ENCODE peak calls at places on chromosome 1, in nine cellular contexts. R is SK-N-SH, A is HCT116, N is A549, O is GM23338, U is Panc1, H is K562, T is HepG2, I is GM12878. V is an unnamed sample.

GRCh38 chr1:23385119-23385621 is 15.5 kb upstream of the ZNF436 start:
- DNase-seq in R (no peak), A (no peak), N (no peak), O (no peak), U (no peak), H (no peak), T (no peak), I (no peak), V (no peak)

GRCh38 chr1:22976461-22977243 is 4.0 kb upstream of the LACTBL1 start:
- DNase-seq in R (peak), A (peak), N (peak), O (peak), U (peak), H (peak), T (peak), I (peak), V (peak)

GRCh38 chr1:203442821-203443220 is 32.8 kb upstream of the PRELP start:
- DNase-seq in R (no peak), A (no peak), N (no peak), O (no peak), U (no peak), H (no peak), T (no peak), I (no peak), V (no peak)

GRCh38 chr1:20663365-20663764 is 2.2 kb upstream of the DDOST start:
- DNase-seq in R (no peak), A (no peak), N (no peak), O (peak), U (no peak), H (peak), T (no peak), I (no peak), V (no peak)

GRCh38 chr1:64183380-64183984 is 19.9 kb upstream of the UBE2U start:
- DNase-seq in R (peak), A (no peak), N (no peak), O (peak), U (no peak), H (no peak), T (no peak), I (no peak), V (no peak)

GRCh38 chr1:154608522-154609294 is 722 bp upstream of the ADAR start:
- DNase-seq in R (peak), A (no peak), N (peak), O (peak), U (no peak), H (peak), T (peak), I (no peak), V (no peak)

GRCh38 chr1:154862927-154863701 is 7.0 kb downstream of the KCNN3 start:
- DNase-seq in R (no peak), A (no peak), N (no peak), O (peak), U (no peak), H (no peak), T (no peak), I (no peak), V (no peak)

GRCh38 chr1:205534444-205534985 is 30.0 kb downstream of the CDK18 start:
- DNase-seq in R (no peak), A (no peak), N (no peak), O (no peak), U (no peak), H (no peak), T (no peak), I (no peak), V (no peak)

GRCh38 chr1:172656576-172656975 is 2.3 kb upstream of the FASLG start:
- DNase-seq in R (no peak), A (no peak), N (no peak), O (no peak), U (no peak), H (no peak), T (no peak), I (no peak), V (no peak)

GRCh38 chr1:35188578-35189392 is 4.2 kb downstream of the SFPQ start:
- DNase-seq in R (no peak), A (no peak), N (no peak), O (no peak), U (no peak), H (no peak), T (peak), I (no peak), V (no peak)

GRCh38 chr1:114756009-114756892 is 1.5 kb downstream of the CSDE1 start:
- DNase-seq in R (no peak), A (no peak), N (no peak), O (no peak), U (no peak), H (no peak), T (no peak), I (peak), V (no peak)

GRCh38 chr1:26016258-26016943 is 5.2 kb upstream of the EXTL1 start:
- DNase-seq in R (no peak), A (no peak), N (no peak), O (no peak), U (no peak), H (no peak), T (no peak), I (no peak), V (peak)

GRCh38 chr1:206816390-206817287 is 44.3 kb upstream of the IL10 start:
- DNase-seq in R (no peak), A (no peak), N (no peak), O (no peak), U (no peak), H (peak), T (no peak), I (peak), V (no peak)

GRCh38 chr1:156268336-156268735 is 14.3 kb downstream of the SMG5 start:
- DNase-seq in R (no peak), A (no peak), N (no peak), O (no peak), U (no peak), H (no peak), T (no peak), I (no peak), V (no peak)

GRCh38 chr1:8847990-8848389 is 30.5 kb downstream of the ENO1 start:
- DNase-seq in R (no peak), A (no peak), N (no peak), O (no peak), U (no peak), H (no peak), T (no peak), I (no peak), V (no peak)

GRCh38 chr1:27864264-27864895 is 8.0 kb upstream of the THEMIS2 start:
- DNase-seq in R (no peak), A (no peak), N (no peak), O (no peak), U (no peak), H (peak), T (no peak), I (peak), V (peak)

GRCh38 chr1:16727190-16728111 is 12.9 kb upstream of the RNU1-4 start:
- DNase-seq in R (peak), A (peak), N (peak), O (peak), U (no peak), H (peak), T (peak), I (peak), V (peak)

GRCh38 chr1:184059887-184060286 is 8.4 kb downstream of the TSEN15 start:
- DNase-seq in R (no peak), A (no peak), N (no peak), O (no peak), U (no peak), H (no peak), T (no peak), I (no peak), V (no peak)
- TF ChIP-seq CTCF in R (no peak), A (no peak), N (no peak), O (no peak), U (no peak), H (no peak), T (no peak), I (no peak), V (no peak)

GRCh38 chr1:43945898-43946243 is 879 bp upstream of the IPO13 start:
- DNase-seq in R (no peak), A (no peak), N (no peak), O (no peak), U (no peak), H (no peak), T (no peak), I (no peak), V (no peak)
- TF ChIP-seq REST in R (no peak), A (no peak), N (no peak), O (no peak), U (no peak), H (no peak), T (no peak), I (no peak), V (no peak)

DNA sequence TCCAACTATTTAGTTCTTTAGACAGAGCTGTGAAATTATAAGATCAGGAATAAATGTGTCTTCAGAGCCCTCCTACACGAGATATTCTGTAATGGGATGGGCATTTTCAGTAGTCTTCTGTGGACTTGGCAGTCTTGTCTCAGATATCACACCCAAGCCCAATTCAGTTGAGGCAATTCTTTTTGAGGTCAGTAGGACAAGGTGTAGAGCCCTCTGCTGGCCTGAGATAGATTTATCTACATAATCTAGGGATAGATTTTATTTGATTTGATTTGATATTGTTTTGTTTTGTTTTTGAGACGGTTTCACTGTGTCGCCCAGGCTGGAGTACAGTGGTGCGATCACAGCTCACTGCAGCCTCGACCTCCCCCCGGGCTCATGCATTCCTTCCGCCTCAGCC is 77.5 kb downstream of the FMN2 start:
- DNase-seq in R (no peak), A (no peak), N (peak), O (peak), U (no peak), H (no peak), T (no peak), I (no peak), V (no peak)
- TF ChIP-seq CTCF in R (peak), A (no peak), N (peak), O (peak), U (peak), H (no peak), T (no peak), I (no peak), V (no peak)

DNA sequence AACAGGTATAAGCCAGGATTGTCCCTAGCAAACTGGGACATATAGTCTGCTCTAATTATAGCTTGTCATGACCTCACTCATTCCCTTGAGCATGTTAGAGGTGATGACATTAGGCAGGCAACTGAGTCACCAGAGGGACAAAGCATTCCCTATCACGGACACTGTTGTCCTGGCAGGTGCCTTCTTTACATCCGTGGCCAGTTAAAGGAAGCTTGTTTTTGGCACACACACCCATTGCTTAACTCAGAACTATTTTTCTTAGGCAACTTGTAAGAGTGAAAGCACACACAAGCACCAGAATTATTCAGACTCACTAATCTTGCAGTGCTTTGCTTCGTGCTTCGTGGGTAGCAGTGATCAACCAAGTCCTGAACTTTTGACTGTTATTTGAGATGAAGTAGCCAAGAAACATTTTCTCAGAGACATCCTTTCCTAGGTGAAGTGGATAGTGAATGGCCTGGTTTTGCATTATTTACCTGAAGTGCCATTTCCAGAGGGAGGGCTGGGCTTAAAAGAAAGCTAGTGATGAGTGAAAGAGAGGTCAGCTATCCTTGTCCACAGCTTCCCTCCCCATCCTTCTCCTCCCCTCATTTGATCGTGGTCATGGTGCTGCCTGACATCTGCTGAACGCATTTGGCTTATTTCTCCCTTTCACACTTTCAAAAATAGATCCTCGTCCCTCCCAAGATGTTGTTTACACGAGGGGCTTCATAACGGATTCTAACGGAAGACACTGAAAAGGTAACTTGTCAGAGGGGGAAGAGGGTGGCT is 65.9 kb downstream of the PRRX1 start:
- DNase-seq in R (no peak), A (no peak), N (no peak), O (no peak), U (no peak), H (no peak), T (no peak), I (no peak), V (no peak)
- TF ChIP-seq REST in R (no peak), A (no peak), N (no peak), O (no peak), U (no peak), H (no peak), T (no peak), I (no peak), V (no peak)

DNA sequence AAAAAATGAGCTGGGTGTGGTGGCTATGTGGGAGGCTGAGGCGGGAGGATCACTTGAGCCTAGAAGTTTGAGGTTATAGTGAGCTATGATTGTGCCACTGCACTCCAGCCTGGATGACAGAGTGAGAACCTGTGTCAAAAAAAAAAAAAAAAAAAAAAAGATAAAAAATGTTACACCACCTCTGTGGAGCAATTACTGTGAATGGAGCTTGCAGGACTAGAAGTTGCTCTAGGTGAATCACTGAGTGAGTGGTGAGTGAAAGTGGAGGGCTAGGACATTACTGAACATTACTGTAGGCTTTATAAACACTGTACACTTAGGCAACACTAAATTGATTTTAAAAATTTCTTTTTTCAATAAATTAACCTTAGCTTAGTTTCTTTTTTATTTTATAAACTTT is 21.9 kb downstream of the TLCD4 start:
- DNase-seq in R (no peak), A (no peak), N (peak), O (no peak), U (no peak), H (no peak), T (no peak), I (no peak), V (no peak)
- TF ChIP-seq CTCF in R (no peak), A (no peak), N (no peak), O (no peak), U (no peak), H (no peak), T (no peak), I (no peak), V (no peak)